ENCODE peak calls at places on chromosomes 12 and 14, in four cellular contexts. H is IMR-90, R is HCT116, D is HepG2. Y is an unnamed sample.

GRCh38 chr14:59187802-59188460 is 536 bp upstream of the DAAM1 start:
- DNase-seq in H (no peak), D (no peak), R (no peak), Y (no peak)

GRCh38 chr12:1318327-1319031 is 275.9 kb downstream of the FBXL14 start:
- DNase-seq in H (peak; percentile 31), R (no peak), D (no peak), Y (peak; percentile 44)

GRCh38 chr14:36818794-36819384 is 157.2 kb downstream of the PAX9 start:
- DNase-seq in D (no peak), H (no peak), R (no peak), Y (no peak)

GRCh38 chr12:30598889-30599288 is 96.8 kb downstream of the IPO8 start:
- DNase-seq in D (no peak), H (no peak), R (no peak), Y (no peak)

GRCh38 chr14:104588066-104588857 is 8.7 kb downstream of the C14orf180 start:
- DNase-seq in H (no peak), D (no peak), R (no peak), Y (no peak)

GRCh38 chr12:4366090-4366489 is 13.4 kb downstream of the FGF23 start:
- DNase-seq in R (no peak), H (no peak), D (no peak), Y (no peak)

GRCh38 chr12:96420255-96420930 is 20.2 kb upstream of the CDK17 start:
- DNase-seq in H (no peak), R (no peak), D (no peak), Y (peak; percentile 56)

GRCh38 chr14:52061380-52061779 is 7.5 kb downstream of the NID2 start:
- DNase-seq in H (no peak), R (no peak), D (no peak), Y (no peak)

GRCh38 chr12:94148841-94149780 is 734 bp downstream of the PLXNC1 start:
- DNase-seq in H (peak; percentile 23), D (no peak), R (no peak), Y (peak; percentile 31)

GRCh38 chr12:1630081-1630826 is 1.2 kb downstream of the WNT5B start:
- DNase-seq in D (no peak), H (no peak), R (no peak), Y (peak; percentile 40)

GRCh38 chr12:11849752-11850504 is 200.5 kb downstream of the ETV6 start:
- DNase-seq in H (no peak), R (no peak), D (no peak), Y (no peak)

GRCh38 chr14:90274019-90274418 is 17.7 kb downstream of the PSMC1 start:
- DNase-seq in R (no peak), D (no peak), H (no peak), Y (no peak)

GRCh38 chr14:65131176-65131765 is 29.0 kb upstream of the MAX start:
- DNase-seq in D (no peak), H (peak; percentile 84), R (peak; percentile 27), Y (peak; percentile 19)

GRCh38 chr12:66740257-66740656 is 61.4 kb upstream of the GRIP1 start:
- DNase-seq in H (no peak), R (no peak), D (no peak), Y (peak; percentile 4)

GRCh38 chr12:122031342-122032216 is 9.9 kb downstream of the BCL7A start:
- DNase-seq in D (no peak), R (no peak), H (no peak), Y (peak; percentile 31)

GRCh38 chr12:26360062-26360461 is 164.7 kb downstream of the SSPN start:
- DNase-seq in R (no peak), D (no peak), H (no peak), Y (no peak)

GRCh38 chr14:59582845-59583509 is 6.4 kb upstream of the CCDC175 start:
- DNase-seq in D (no peak), H (no peak), R (no peak), Y (no peak)

GRCh38 chr12:18696971-18697602 is 40.7 kb downstream of the PLCZ1 start:
- DNase-seq in D (no peak), R (no peak), H (peak; percentile 80), Y (peak; percentile 65)
- H3K4me3 ChIP-seq in D (no peak overlapping the region), R (no peak overlapping the region), H (no peak overlapping the region), Y (no peak overlapping the region)

GRCh38 chr12:102876883-102877282 is 40.2 kb downstream of the PAH start:
- DNase-seq in R (peak; percentile 13), D (no peak), H (no peak), Y (no peak)

GRCh38 chr12:102883204-102883799 is 33.7 kb downstream of the PAH start:
- DNase-seq in D (peak; percentile 48), R (peak; percentile 10), H (no peak), Y (peak; percentile 22)

GRCh38 chr12:102880783-102881182 is 36.3 kb downstream of the PAH start:
- DNase-seq in D (no peak), H (no peak), R (no peak), Y (no peak)

GRCh38 chr12:102874819-102875218 is 42.2 kb downstream of the PAH start:
- DNase-seq in D (no peak), R (no peak), H (no peak), Y (no peak)

GRCh38 chr12:102879144-102879763 is 37.8 kb downstream of the PAH start:
- DNase-seq in R (peak; percentile 76), H (peak; percentile 6), D (no peak), Y (peak; percentile 60)
- TF ChIP-seq CTCF in R (peak; percentile 62), H (peak; percentile 22), D (peak; percentile 56), Y (peak; percentile 29)

GRCh38 chr12:114186241-114187002 is 219.5 kb downstream of the TBX5 start:
- DNase-seq in D (no peak), R (no peak), H (no peak), Y (no peak)
- H3K4me3 ChIP-seq in D (no peak overlapping the region), R (no peak overlapping the region), H (no peak overlapping the region), Y (no peak overlapping the region)

GRCh38 chr14:31787377-31787776 is 226.2 kb downstream of the NUBPL start:
- DNase-seq in R (peak; percentile 34), H (peak; percentile 11), D (peak; percentile 72), Y (peak; percentile 47)
- TF ChIP-seq CTCF in R (peak; percentile 44), H (no peak), D (peak; percentile 51), Y (peak; percentile 29)

GRCh38 chr12:130783110-130783715 is 55.8 kb downstream of the STX2 start:
- DNase-seq in R (no peak), D (no peak), H (no peak), Y (no peak)

GRCh38 chr12:130788515-130788914 is 50.5 kb downstream of the STX2 start:
- DNase-seq in D (no peak), R (no peak), H (no peak), Y (no peak)

GRCh38 chr12:130787041-130787440 is 52.0 kb downstream of the STX2 start:
- DNase-seq in R (no peak), H (no peak), D (no peak), Y (no peak)

GRCh38 chr12:130791699-130792098 is 47.4 kb downstream of the STX2 start:
- DNase-seq in R (no peak), H (no peak), D (no peak), Y (peak; percentile 13)

DNA sequence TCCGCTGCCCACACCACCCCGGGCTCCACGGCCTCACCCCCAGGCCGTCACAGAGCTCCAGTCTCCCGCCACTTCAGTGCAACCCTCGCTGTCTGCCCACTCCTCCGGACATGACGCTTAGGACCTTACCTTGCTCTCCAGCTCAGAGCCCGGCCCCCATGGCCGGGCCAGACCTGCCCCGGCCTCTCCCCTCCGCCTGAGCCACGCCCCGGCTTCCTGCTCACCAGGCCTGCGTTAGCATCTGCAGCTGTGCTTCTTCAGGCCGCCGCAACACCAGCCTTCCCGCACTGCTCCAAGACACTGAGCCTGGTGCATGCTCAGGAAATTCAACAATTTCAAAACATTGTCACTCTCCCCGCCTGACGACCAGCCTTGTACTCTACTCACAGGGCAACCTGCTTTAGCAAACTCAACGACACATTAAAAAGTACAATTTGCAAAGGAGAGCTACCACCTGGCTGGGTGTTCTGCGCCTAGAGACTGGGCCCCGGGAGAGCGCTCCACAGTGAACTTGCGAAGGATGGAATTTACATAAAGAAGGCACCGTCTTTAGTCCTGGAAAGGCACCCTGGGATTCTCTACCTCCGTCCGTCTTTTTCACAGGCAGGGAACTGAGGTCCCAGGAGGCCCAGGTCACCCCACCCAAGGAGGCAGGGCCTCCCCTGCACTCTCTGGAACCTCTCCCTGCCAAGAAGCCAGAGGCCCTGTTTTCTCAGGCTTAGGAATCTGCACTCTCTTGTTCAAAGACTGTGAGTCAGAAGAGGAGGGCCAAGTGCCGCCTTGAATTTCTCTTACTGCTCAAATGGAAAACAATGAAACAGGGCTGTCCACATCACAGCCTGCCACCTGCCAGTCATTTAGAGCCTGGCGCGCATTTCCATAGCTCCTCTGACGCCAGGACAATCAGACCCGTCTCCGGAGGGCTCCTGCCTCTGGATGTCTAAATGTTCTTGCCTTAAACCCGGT is 51.3 kb downstream of the STX2 start:
- DNase-seq in R (no peak), D (no peak), H (peak; percentile 35), Y (peak; percentile 29)
- H3K4me3 ChIP-seq in R (no peak overlapping the region), D (no peak overlapping the region), H (no peak overlapping the region), Y (no peak overlapping the region)

GRCh38 chr14:100278702-100279101 is 27.5 kb downstream of the SLC25A29 start:
- DNase-seq in D (peak; percentile 40), H (peak; percentile 67), R (no peak), Y (peak; percentile 50)
- TF ChIP-seq CTCF in D (peak; percentile 21), H (peak; percentile 42), R (no peak), Y (peak; percentile 24)